ENCODE peak calls at places on chromosome 10, in four cellular contexts. W is cardiac fibroblast, R is endodermal cell, U is iPS DF 6.9. A is an unnamed sample.

GRCh38 chr10:74373059-74373458 is 222.0 kb downstream of the ADK start:
- DNase-seq in U (no peak), R (no peak), W (peak), A (no peak)

GRCh38 chr10:46546591-46547330 is 9.7 kb downstream of the GPRIN2 start:
- DNase-seq in U (no peak), R (peak), W (no peak), A (peak)

GRCh38 chr10:99874341-99875085 is 92.1 kb downstream of the ABCC2 start:
- DNase-seq in R (peak), U (no peak), W (no peak), A (no peak)

GRCh38 chr10:84432891-84433290 is 104.5 kb downstream of the CCSER2 start:
- DNase-seq in U (no peak), W (peak), R (no peak), A (no peak)

GRCh38 chr10:81820418-81820817 is 54.6 kb upstream of the NRG3 start:
- DNase-seq in U (no peak), R (no peak), W (peak), A (no peak)

GRCh38 chr10:76583711-76584161 is 1053.9 kb downstream of the KCNMA1 start:
- DNase-seq in U (no peak), R (no peak), W (peak), A (no peak)

GRCh38 chr10:101136007-101136707 is 5.1 kb downstream of the TLX1 start:
- DNase-seq in W (no peak), U (no peak), R (peak), A (no peak)

GRCh38 chr10:11638055-11638698 is 26.7 kb upstream of the USP6NL start:
- DNase-seq in R (no peak), U (no peak), W (no peak), A (no peak)

GRCh38 chr10:3755440-3756359 is 29.3 kb downstream of the KLF6 start:
- DNase-seq in R (peak), W (peak), U (no peak), A (no peak)

GRCh38 chr10:103983367-103983911 is 16.5 kb downstream of the SLK start:
- DNase-seq in U (no peak), W (peak), R (no peak), A (no peak)

GRCh38 chr10:132844069-132844809 is 58.3 kb upstream of the NKX6-2 start:
- DNase-seq in W (no peak), U (no peak), R (no peak), A (peak)

GRCh38 chr10:1465421-1465902 is 271.9 kb downstream of the ADARB2 start:
- DNase-seq in R (no peak), U (no peak), W (no peak), A (no peak)

GRCh38 chr10:104923501-104923900 is 282.4 kb downstream of the SORCS3 start:
- DNase-seq in U (no peak), W (no peak), R (no peak), A (no peak)

GRCh38 chr10:124708922-124709520 is 35.2 kb downstream of the FAM53B start:
- DNase-seq in R (peak), U (no peak), W (no peak), A (no peak)

GRCh38 chr10:124602646-124603365 is 141.2 kb downstream of the LHPP start:
- DNase-seq in W (no peak), U (no peak), R (no peak), A (no peak)

GRCh38 chr10:125802131-125802530 is 20.9 kb downstream of the UROS start:
- DNase-seq in U (no peak), R (no peak), W (no peak), A (no peak)

GRCh38 chr10:3509355-3509754 is 275.7 kb downstream of the KLF6 start:
- DNase-seq in R (no peak), U (no peak), W (no peak), A (no peak)

GRCh38 chr10:101545898-101546297 is 42.2 kb downstream of the POLL start:
- DNase-seq in R (no peak), U (no peak), W (no peak), A (no peak)

GRCh38 chr10:4384254-4384653 is 441.8 kb upstream of the AKR1E2 start:
- DNase-seq in U (no peak), W (no peak), R (no peak), A (no peak)

DNA sequence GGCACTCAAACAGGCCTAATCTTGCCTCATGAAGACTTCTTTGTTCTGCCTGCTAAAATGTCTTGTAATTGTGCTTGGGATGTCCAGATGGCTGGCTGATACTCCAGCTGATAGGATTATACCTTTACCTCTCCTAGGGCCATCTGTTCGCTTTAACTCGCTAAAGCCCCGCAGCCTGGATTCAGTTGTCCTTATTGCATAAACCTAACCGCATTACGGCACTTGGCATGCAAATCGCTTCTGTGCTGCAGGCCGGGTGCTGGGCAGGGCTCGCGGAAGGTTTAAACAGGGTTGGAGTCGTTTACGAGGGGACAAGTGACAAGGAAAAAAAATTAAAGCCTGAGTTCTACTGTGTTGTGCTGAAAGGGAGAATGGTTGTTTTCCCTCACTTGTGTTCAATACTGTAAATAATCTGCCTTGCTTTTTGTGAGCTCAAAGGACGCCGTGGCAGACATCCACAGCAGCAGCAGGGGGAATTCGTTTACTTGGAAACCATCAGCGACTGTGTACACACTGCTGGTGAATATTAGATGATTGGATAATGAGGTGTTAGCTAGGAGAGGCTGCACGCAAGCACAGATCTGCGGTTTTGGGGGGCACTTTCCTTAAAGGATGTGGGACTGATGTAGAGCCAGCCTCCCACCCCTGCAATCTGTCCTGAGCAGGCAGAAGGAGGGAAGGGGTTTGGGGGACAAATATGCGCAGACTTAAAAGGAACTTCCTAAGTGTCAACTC is 93.0 kb downstream of the EBF3 start:
- DNase-seq in R (no peak), W (no peak), U (no peak), A (no peak)
- H3K4me3 ChIP-seq in R (no peak), W (no peak), U (no peak), A (no peak)

GRCh38 chr10:62636825-62637248 is 167.7 kb upstream of the ADO start:
- DNase-seq in W (no peak), R (no peak), U (no peak), A (no peak)

GRCh38 chr10:62640386-62640785 is 164.1 kb upstream of the ADO start:
- DNase-seq in W (no peak), R (no peak), U (no peak), A (no peak)

GRCh38 chr10:62639139-62639538 is 165.4 kb upstream of the ADO start:
- DNase-seq in W (no peak), R (no peak), U (no peak), A (no peak)

GRCh38 chr10:62637249-62638061 is 167.1 kb upstream of the ADO start:
- DNase-seq in U (no peak), W (peak), R (no peak), A (no peak)

GRCh38 chr10:62638062-62638477 is 166.4 kb upstream of the ADO start:
- DNase-seq in R (no peak), U (no peak), W (peak), A (no peak)
- H3K4me3 ChIP-seq in R (no peak), U (no peak), W (no peak), A (no peak)

GRCh38 chr10:58384095-58384494 is 1.1 kb upstream of the TFAM start:
- DNase-seq in U (no peak), W (no peak), R (no peak), A (no peak)
- H3K4me3 ChIP-seq in U (no peak), W (no peak), R (peak), A (peak)

GRCh38 chr10:16297069-16297468 is 139.7 kb upstream of the PTER start:
- DNase-seq in U (no peak), R (no peak), W (no peak), A (no peak)

DNA sequence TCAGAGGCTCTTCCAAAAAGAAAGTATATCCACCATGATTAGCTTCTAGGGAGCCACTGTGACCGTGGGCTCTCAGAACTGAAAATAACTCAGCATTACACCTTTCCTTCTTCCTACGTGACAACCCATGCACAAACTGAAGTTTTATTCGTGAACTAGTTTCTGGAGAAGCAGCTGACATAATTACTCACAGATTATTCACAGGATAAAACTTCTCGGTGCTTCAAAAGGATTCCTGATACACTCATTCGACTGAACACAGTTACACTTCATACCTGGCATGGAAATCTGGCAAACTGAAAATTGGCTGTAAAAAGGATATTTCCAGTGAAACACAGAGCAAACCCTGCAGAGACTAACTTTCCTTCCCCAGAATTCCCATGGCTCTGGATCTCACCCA is 139.2 kb upstream of the PTER start:
- DNase-seq in W (no peak), R (no peak), U (no peak), A (no peak)
- H3K4me3 ChIP-seq in W (no peak), R (no peak), U (no peak), A (no peak)

A was measured in tibial artery.